ENCODE peak calls at places on chromosomes 12 and 14, in ten cellular contexts. One of them, this sample, is unnamed.

GRCh38 chr12:15928345-15928744 is 17.2 kb downstream of the DERA start:
- DNase-seq in foreskin keratinocyte: peak
- DNase-seq in mammary epithelial cell: peak
- DNase-seq in GM23338: no peak
- DNase-seq in OCI-LY7: no peak
- DNase-seq in esophagus squamous epithelium: no peak
- DNase-seq in lung: no peak
- DNase-seq in pancreas: no peak
- DNase-seq in Peyer's patch: no peak
- DNase-seq in GM12878: peak
- DNase-seq in this sample: no peak

GRCh38 chr12:76242813-76243540 is 105.2 kb downstream of the BBS10 start:
- DNase-seq in foreskin keratinocyte: no peak
- DNase-seq in mammary epithelial cell: no peak
- DNase-seq in GM23338: no peak
- DNase-seq in OCI-LY7: no peak
- DNase-seq in esophagus squamous epithelium: no peak
- DNase-seq in lung: no peak
- DNase-seq in pancreas: no peak
- DNase-seq in Peyer's patch: no peak
- DNase-seq in GM12878: no peak
- DNase-seq in this sample: no peak

GRCh38 chr14:101358726-101359125 is 202.6 kb upstream of the DIO3 start:
- DNase-seq in foreskin keratinocyte: no peak
- DNase-seq in mammary epithelial cell: no peak
- DNase-seq in GM23338: no peak
- DNase-seq in OCI-LY7: no peak
- DNase-seq in esophagus squamous epithelium: no peak
- DNase-seq in lung: peak
- DNase-seq in pancreas: no peak
- DNase-seq in Peyer's patch: no peak
- DNase-seq in GM12878: no peak
- DNase-seq in this sample: peak

GRCh38 chr14:21860172-21860571 is 186.6 kb upstream of the OR4E1 start:
- DNase-seq in foreskin keratinocyte: no peak
- DNase-seq in mammary epithelial cell: peak
- DNase-seq in GM23338: peak
- DNase-seq in OCI-LY7: peak
- DNase-seq in esophagus squamous epithelium: no peak
- DNase-seq in lung: no peak
- DNase-seq in pancreas: no peak
- DNase-seq in Peyer's patch: peak
- DNase-seq in GM12878: no peak
- DNase-seq in this sample: no peak

GRCh38 chr14:101503431-101504095 is 57.7 kb upstream of the DIO3 start:
- DNase-seq in foreskin keratinocyte: no peak
- DNase-seq in mammary epithelial cell: no peak
- DNase-seq in GM23338: no peak
- DNase-seq in OCI-LY7: no peak
- DNase-seq in esophagus squamous epithelium: no peak
- DNase-seq in lung: no peak
- DNase-seq in pancreas: no peak
- DNase-seq in Peyer's patch: peak
- DNase-seq in GM12878: no peak
- DNase-seq in this sample: peak

GRCh38 chr14:100739306-100739705 is 12.6 kb downstream of the DLK1 start:
- DNase-seq in foreskin keratinocyte: no peak
- DNase-seq in mammary epithelial cell: no peak
- DNase-seq in GM23338: no peak
- DNase-seq in OCI-LY7: no peak
- DNase-seq in esophagus squamous epithelium: no peak
- DNase-seq in lung: no peak
- DNase-seq in pancreas: no peak
- DNase-seq in Peyer's patch: no peak
- DNase-seq in GM12878: no peak
- DNase-seq in this sample: no peak

GRCh38 chr12:57215668-57216013 is 953 bp upstream of the NXPH4 start:
- DNase-seq in foreskin keratinocyte: no peak
- DNase-seq in mammary epithelial cell: peak
- DNase-seq in GM23338: no peak
- DNase-seq in OCI-LY7: no peak
- DNase-seq in esophagus squamous epithelium: no peak
- DNase-seq in lung: no peak
- DNase-seq in pancreas: no peak
- DNase-seq in Peyer's patch: peak
- DNase-seq in GM12878: no peak
- DNase-seq in this sample: no peak

GRCh38 chr14:98725196-98725595 is 546.8 kb downstream of the BCL11B start:
- DNase-seq in foreskin keratinocyte: no peak
- DNase-seq in mammary epithelial cell: no peak
- DNase-seq in GM23338: no peak
- DNase-seq in OCI-LY7: peak
- DNase-seq in esophagus squamous epithelium: no peak
- DNase-seq in lung: no peak
- DNase-seq in pancreas: no peak
- DNase-seq in Peyer's patch: no peak
- DNase-seq in GM12878: no peak
- DNase-seq in this sample: no peak

GRCh38 chr12:119412811-119413794 is 78.6 kb downstream of the CCDC60 start:
- DNase-seq in foreskin keratinocyte: peak
- DNase-seq in mammary epithelial cell: peak
- DNase-seq in GM23338: peak
- DNase-seq in OCI-LY7: peak
- DNase-seq in esophagus squamous epithelium: no peak
- DNase-seq in lung: peak
- DNase-seq in pancreas: no peak
- DNase-seq in Peyer's patch: peak
- DNase-seq in GM12878: no peak
- DNase-seq in this sample: peak

GRCh38 chr14:61482348-61483206 is 161.2 kb downstream of the PRKCH start:
- DNase-seq in foreskin keratinocyte: peak
- DNase-seq in mammary epithelial cell: peak
- DNase-seq in GM23338: no peak
- DNase-seq in OCI-LY7: no peak
- DNase-seq in esophagus squamous epithelium: no peak
- DNase-seq in lung: no peak
- DNase-seq in pancreas: no peak
- DNase-seq in Peyer's patch: peak
- DNase-seq in GM12878: no peak
- DNase-seq in this sample: no peak

GRCh38 chr12:66403746-66404145 is 101.5 kb downstream of the HELB start:
- DNase-seq in foreskin keratinocyte: peak
- DNase-seq in mammary epithelial cell: peak
- DNase-seq in GM23338: peak
- DNase-seq in OCI-LY7: peak
- DNase-seq in esophagus squamous epithelium: no peak
- DNase-seq in lung: no peak
- DNase-seq in pancreas: no peak
- DNase-seq in Peyer's patch: no peak
- DNase-seq in GM12878: no peak
- DNase-seq in this sample: no peak

GRCh38 chr14:105152794-105153241 is 15.8 kb downstream of the JAG2 start:
- DNase-seq in foreskin keratinocyte: no peak
- DNase-seq in mammary epithelial cell: no peak
- DNase-seq in GM23338: no peak
- DNase-seq in OCI-LY7: no peak
- DNase-seq in esophagus squamous epithelium: no peak
- DNase-seq in lung: no peak
- DNase-seq in pancreas: no peak
- DNase-seq in Peyer's patch: no peak
- DNase-seq in GM12878: no peak
- DNase-seq in this sample: no peak

GRCh38 chr14:23729720-23730387 is 93.7 kb downstream of the DHRS2 start:
- DNase-seq in foreskin keratinocyte: no peak
- DNase-seq in mammary epithelial cell: no peak
- DNase-seq in GM23338: peak
- DNase-seq in OCI-LY7: no peak
- DNase-seq in esophagus squamous epithelium: no peak
- DNase-seq in lung: no peak
- DNase-seq in pancreas: no peak
- DNase-seq in Peyer's patch: no peak
- DNase-seq in GM12878: no peak
- DNase-seq in this sample: no peak

GRCh38 chr12:2551514-2551913 is 243.3 kb upstream of the FKBP4 start:
- DNase-seq in foreskin keratinocyte: no peak
- DNase-seq in mammary epithelial cell: no peak
- DNase-seq in GM23338: no peak
- DNase-seq in OCI-LY7: no peak
- DNase-seq in esophagus squamous epithelium: no peak
- DNase-seq in lung: no peak
- DNase-seq in pancreas: no peak
- DNase-seq in Peyer's patch: no peak
- DNase-seq in GM12878: no peak
- DNase-seq in this sample: no peak

GRCh38 chr12:121539908-121540307 is 40.9 kb downstream of the KDM2B start:
- DNase-seq in foreskin keratinocyte: no peak
- DNase-seq in mammary epithelial cell: no peak
- DNase-seq in GM23338: no peak
- DNase-seq in OCI-LY7: no peak
- DNase-seq in esophagus squamous epithelium: no peak
- DNase-seq in lung: no peak
- DNase-seq in pancreas: no peak
- DNase-seq in Peyer's patch: no peak
- DNase-seq in GM12878: no peak
- DNase-seq in this sample: no peak
- H3K27ac ChIP-seq in foreskin keratinocyte: no peak
- H3K27ac ChIP-seq in mammary epithelial cell: no peak
- H3K27ac ChIP-seq in GM23338: no peak
- H3K27ac ChIP-seq in OCI-LY7: no peak
- H3K27ac ChIP-seq in esophagus squamous epithelium: no peak
- H3K27ac ChIP-seq in lung: no peak
- H3K27ac ChIP-seq in pancreas: no peak
- H3K27ac ChIP-seq in Peyer's patch: no peak
- H3K27ac ChIP-seq in GM12878: no peak
- H3K27ac ChIP-seq in this sample: no peak

GRCh38 chr14:74503973-74504335 is 10.4 kb downstream of the ISCA2 start:
- DNase-seq in foreskin keratinocyte: no peak
- DNase-seq in mammary epithelial cell: no peak
- DNase-seq in GM23338: no peak
- DNase-seq in OCI-LY7: no peak
- DNase-seq in esophagus squamous epithelium: no peak
- DNase-seq in lung: no peak
- DNase-seq in pancreas: no peak
- DNase-seq in Peyer's patch: no peak
- DNase-seq in GM12878: no peak
- DNase-seq in this sample: no peak

GRCh38 chr14:74503256-74503972 is 9.8 kb downstream of the ISCA2 start:
- DNase-seq in foreskin keratinocyte: no peak
- DNase-seq in mammary epithelial cell: no peak
- DNase-seq in GM23338: no peak
- DNase-seq in OCI-LY7: no peak
- DNase-seq in esophagus squamous epithelium: no peak
- DNase-seq in lung: no peak
- DNase-seq in pancreas: no peak
- DNase-seq in Peyer's patch: no peak
- DNase-seq in GM12878: no peak
- DNase-seq in this sample: no peak

GRCh38 chr14:74501691-74502090 is 8.1 kb downstream of the ISCA2 start:
- DNase-seq in foreskin keratinocyte: no peak
- DNase-seq in mammary epithelial cell: no peak
- DNase-seq in GM23338: no peak
- DNase-seq in OCI-LY7: no peak
- DNase-seq in esophagus squamous epithelium: no peak
- DNase-seq in lung: no peak
- DNase-seq in pancreas: no peak
- DNase-seq in Peyer's patch: no peak
- DNase-seq in GM12878: no peak
- DNase-seq in this sample: no peak

GRCh38 chr14:74501135-74501614 is 7.6 kb downstream of the ISCA2 start:
- DNase-seq in foreskin keratinocyte: no peak
- DNase-seq in mammary epithelial cell: peak
- DNase-seq in GM23338: peak
- DNase-seq in OCI-LY7: peak
- DNase-seq in esophagus squamous epithelium: no peak
- DNase-seq in lung: peak
- DNase-seq in pancreas: peak
- DNase-seq in Peyer's patch: no peak
- DNase-seq in GM12878: no peak
- DNase-seq in this sample: peak

DNA sequence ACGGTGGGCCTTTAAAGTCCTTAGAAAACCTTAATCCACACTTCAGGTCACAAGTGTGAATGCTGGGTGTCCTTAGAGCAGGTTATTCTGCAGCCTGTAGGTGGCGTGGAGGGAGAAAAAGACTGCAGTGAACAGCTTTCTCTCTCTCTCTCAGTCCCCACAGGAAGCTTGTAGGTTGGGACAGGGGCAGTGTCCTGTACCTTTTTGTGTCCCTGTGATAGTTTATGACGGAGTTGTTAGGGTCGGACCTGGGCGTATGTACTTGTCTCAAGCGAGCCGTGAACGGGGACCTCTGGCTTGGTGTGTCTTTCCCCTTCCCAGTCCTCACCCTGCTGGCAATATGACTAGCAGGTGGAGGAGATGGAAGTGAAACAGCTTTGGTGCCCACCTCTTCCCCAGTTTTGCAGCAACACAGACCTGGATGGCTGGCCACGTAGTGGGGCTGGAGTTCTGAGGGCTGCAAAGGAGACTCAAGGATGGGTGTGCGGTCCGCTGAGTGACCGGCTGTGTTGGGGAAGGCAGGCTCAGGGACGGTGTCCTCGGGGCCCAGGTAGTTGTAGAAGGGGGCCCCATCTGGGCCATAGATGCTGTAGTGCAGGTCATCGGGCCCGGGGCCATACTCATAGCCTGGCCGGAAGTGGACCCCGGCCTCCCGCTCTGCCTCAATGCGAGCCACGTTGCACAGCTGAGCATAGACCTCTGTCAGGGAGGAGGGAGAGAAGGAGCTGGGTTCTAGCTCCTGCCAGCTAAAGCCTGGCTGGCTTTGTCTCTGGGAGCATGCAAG is 8.9 kb downstream of the ISCA2 start:
- DNase-seq in foreskin keratinocyte: no peak
- DNase-seq in mammary epithelial cell: peak
- DNase-seq in GM23338: peak
- DNase-seq in OCI-LY7: peak
- DNase-seq in esophagus squamous epithelium: no peak
- DNase-seq in lung: no peak
- DNase-seq in pancreas: no peak
- DNase-seq in Peyer's patch: no peak
- DNase-seq in GM12878: no peak
- DNase-seq in this sample: no peak
- TF ChIP-seq CTCF in foreskin keratinocyte: peak
- TF ChIP-seq CTCF in mammary epithelial cell: peak
- TF ChIP-seq CTCF in GM23338: peak
- TF ChIP-seq CTCF in OCI-LY7: peak
- TF ChIP-seq CTCF in esophagus squamous epithelium: peak
- TF ChIP-seq CTCF in lung: no peak
- TF ChIP-seq CTCF in pancreas: no peak
- TF ChIP-seq CTCF in Peyer's patch: no peak
- TF ChIP-seq CTCF in GM12878: peak
- TF ChIP-seq CTCF in this sample: no peak

GRCh38 chr12:12872139-12872933 is 19.0 kb upstream of the GPRC5A start:
- DNase-seq in foreskin keratinocyte: peak
- DNase-seq in mammary epithelial cell: peak
- DNase-seq in GM23338: peak
- DNase-seq in OCI-LY7: no peak
- DNase-seq in esophagus squamous epithelium: no peak
- DNase-seq in lung: peak
- DNase-seq in pancreas: no peak
- DNase-seq in Peyer's patch: no peak
- DNase-seq in GM12878: no peak
- DNase-seq in this sample: no peak
- H3K27ac ChIP-seq in foreskin keratinocyte: peak
- H3K27ac ChIP-seq in mammary epithelial cell: peak
- H3K27ac ChIP-seq in GM23338: no peak
- H3K27ac ChIP-seq in OCI-LY7: no peak
- H3K27ac ChIP-seq in esophagus squamous epithelium: peak
- H3K27ac ChIP-seq in lung: peak
- H3K27ac ChIP-seq in pancreas: no peak
- H3K27ac ChIP-seq in Peyer's patch: no peak
- H3K27ac ChIP-seq in GM12878: no peak
- H3K27ac ChIP-seq in this sample: no peak

GRCh38 chr12:18139989-18140596 is 50.1 kb upstream of the RERGL start:
- DNase-seq in foreskin keratinocyte: peak
- DNase-seq in mammary epithelial cell: peak
- DNase-seq in GM23338: peak
- DNase-seq in OCI-LY7: peak
- DNase-seq in esophagus squamous epithelium: no peak
- DNase-seq in lung: no peak
- DNase-seq in pancreas: no peak
- DNase-seq in Peyer's patch: no peak
- DNase-seq in GM12878: no peak
- DNase-seq in this sample: no peak
- TF ChIP-seq CTCF in foreskin keratinocyte: peak
- TF ChIP-seq CTCF in mammary epithelial cell: peak
- TF ChIP-seq CTCF in GM23338: no peak
- TF ChIP-seq CTCF in OCI-LY7: peak
- TF ChIP-seq CTCF in esophagus squamous epithelium: peak
- TF ChIP-seq CTCF in lung: peak
- TF ChIP-seq CTCF in pancreas: peak
- TF ChIP-seq CTCF in Peyer's patch: no peak
- TF ChIP-seq CTCF in GM12878: peak
- TF ChIP-seq CTCF in this sample: peak